ENCODE peak calls at places on chromosomes 6 and 20, in six cellular contexts. One of them, this sample, is unnamed.

GRCh38 chr6:133501675-133502275 is 260.6 kb downstream of the EYA4 start:
- DNase-seq in psoas muscle: no peak
- DNase-seq in adrenal gland: no peak
- DNase-seq in HCT116: no peak
- DNase-seq in Panc1: no peak
- DNase-seq in BJ: no peak
- DNase-seq in this sample: peak

GRCh38 chr6:190596-191395 is 101.5 kb upstream of the DUSP22 start:
- DNase-seq in psoas muscle: no peak
- DNase-seq in adrenal gland: no peak
- DNase-seq in HCT116: no peak
- DNase-seq in Panc1: no peak
- DNase-seq in BJ: no peak
- DNase-seq in this sample: no peak

GRCh38 chr6:1230281-1230680 is 81.6 kb upstream of the FOXQ1 start:
- DNase-seq in psoas muscle: no peak
- DNase-seq in adrenal gland: no peak
- DNase-seq in HCT116: no peak
- DNase-seq in Panc1: no peak
- DNase-seq in BJ: no peak
- DNase-seq in this sample: no peak

GRCh38 chr20:53578492-53579222 is 15.0 kb downstream of the ZNF217 start:
- DNase-seq in psoas muscle: no peak
- DNase-seq in adrenal gland: peak
- DNase-seq in HCT116: peak
- DNase-seq in Panc1: no peak
- DNase-seq in BJ: peak
- DNase-seq in this sample: peak

GRCh38 chr6:79833264-79833663 is 114.1 kb downstream of the ELOVL4 start:
- DNase-seq in psoas muscle: no peak
- DNase-seq in adrenal gland: no peak
- DNase-seq in HCT116: no peak
- DNase-seq in Panc1: no peak
- DNase-seq in BJ: no peak
- DNase-seq in this sample: no peak

GRCh38 chr6:88983532-88983931 is 20.1 kb upstream of the RNGTT start:
- DNase-seq in psoas muscle: peak
- DNase-seq in adrenal gland: peak
- DNase-seq in HCT116: peak
- DNase-seq in Panc1: no peak
- DNase-seq in BJ: no peak
- DNase-seq in this sample: peak

GRCh38 chr6:123001540-123001939 is 5.5 kb downstream of the CLVS2 start:
- DNase-seq in psoas muscle: no peak
- DNase-seq in adrenal gland: no peak
- DNase-seq in HCT116: no peak
- DNase-seq in Panc1: no peak
- DNase-seq in BJ: no peak
- DNase-seq in this sample: no peak

GRCh38 chr20:3559231-3559630 is 88.4 kb downstream of the ATRN start:
- DNase-seq in psoas muscle: no peak
- DNase-seq in adrenal gland: no peak
- DNase-seq in HCT116: no peak
- DNase-seq in Panc1: no peak
- DNase-seq in BJ: no peak
- DNase-seq in this sample: no peak

GRCh38 chr20:46546936-46547335 is 3.5 kb downstream of the OCSTAMP start:
- DNase-seq in psoas muscle: no peak
- DNase-seq in adrenal gland: no peak
- DNase-seq in HCT116: no peak
- DNase-seq in Panc1: no peak
- DNase-seq in BJ: no peak
- DNase-seq in this sample: no peak

GRCh38 chr6:36594816-36595167 is 630 bp downstream of the SRSF3 start:
- DNase-seq in psoas muscle: no peak
- DNase-seq in adrenal gland: no peak
- DNase-seq in HCT116: no peak
- DNase-seq in Panc1: no peak
- DNase-seq in BJ: no peak
- DNase-seq in this sample: no peak

GRCh38 chr6:130683761-130684517 is 143.3 kb upstream of the SMLR1 start:
- DNase-seq in psoas muscle: no peak
- DNase-seq in adrenal gland: no peak
- DNase-seq in HCT116: no peak
- DNase-seq in Panc1: no peak
- DNase-seq in BJ: no peak
- DNase-seq in this sample: no peak

GRCh38 chr6:24936641-24937317 is 1.0 kb upstream of the RIPOR2 start:
- DNase-seq in psoas muscle: no peak
- DNase-seq in adrenal gland: no peak
- DNase-seq in HCT116: no peak
- DNase-seq in Panc1: no peak
- DNase-seq in BJ: no peak
- DNase-seq in this sample: peak

GRCh38 chr6:121463087-121463486 is 27.6 kb downstream of the GJA1 start:
- DNase-seq in psoas muscle: no peak
- DNase-seq in adrenal gland: no peak
- DNase-seq in HCT116: no peak
- DNase-seq in Panc1: no peak
- DNase-seq in BJ: no peak
- DNase-seq in this sample: no peak

GRCh38 chr6:100342830-100343229 is 121.9 kb downstream of the SIM1 start:
- DNase-seq in psoas muscle: no peak
- DNase-seq in adrenal gland: no peak
- DNase-seq in HCT116: no peak
- DNase-seq in Panc1: no peak
- DNase-seq in BJ: no peak
- DNase-seq in this sample: peak

GRCh38 chr20:13024581-13024980 is 15.8 kb downstream of the SPTLC3 start:
- DNase-seq in psoas muscle: no peak
- DNase-seq in adrenal gland: no peak
- DNase-seq in HCT116: no peak
- DNase-seq in Panc1: no peak
- DNase-seq in BJ: no peak
- DNase-seq in this sample: peak

GRCh38 chr20:35661013-35661412 is 3.7 kb downstream of the CPNE1 start:
- DNase-seq in psoas muscle: no peak
- DNase-seq in adrenal gland: no peak
- DNase-seq in HCT116: peak
- DNase-seq in Panc1: no peak
- DNase-seq in BJ: no peak
- DNase-seq in this sample: no peak

GRCh38 chr20:41095110-41095969 is 42.0 kb upstream of the PLCG1 start:
- DNase-seq in psoas muscle: peak
- DNase-seq in adrenal gland: peak
- DNase-seq in HCT116: peak
- DNase-seq in Panc1: peak
- DNase-seq in BJ: no peak
- DNase-seq in this sample: peak

GRCh38 chr20:22402550-22402949 is 181.8 kb downstream of the FOXA2 start:
- DNase-seq in psoas muscle: no peak
- DNase-seq in adrenal gland: no peak
- DNase-seq in HCT116: no peak
- DNase-seq in Panc1: no peak
- DNase-seq in BJ: no peak
- DNase-seq in this sample: no peak

GRCh38 chr20:52219441-52219840 is 27.9 kb upstream of the ZFP64 start:
- DNase-seq in psoas muscle: no peak
- DNase-seq in adrenal gland: no peak
- DNase-seq in HCT116: no peak
- DNase-seq in Panc1: peak
- DNase-seq in BJ: no peak
- DNase-seq in this sample: no peak

GRCh38 chr6:19771753-19772336 is 65.3 kb upstream of the ID4 start:
- DNase-seq in psoas muscle: no peak
- DNase-seq in adrenal gland: no peak
- DNase-seq in HCT116: no peak
- DNase-seq in Panc1: no peak
- DNase-seq in BJ: no peak
- DNase-seq in this sample: peak

GRCh38 chr20:9408422-9409300 is 105.7 kb upstream of the LAMP5 start:
- DNase-seq in psoas muscle: no peak
- DNase-seq in adrenal gland: no peak
- DNase-seq in HCT116: no peak
- DNase-seq in Panc1: no peak
- DNase-seq in BJ: peak
- DNase-seq in this sample: peak

GRCh38 chr6:108286366-108286765 is 8.5 kb upstream of the AFG1L start:
- DNase-seq in psoas muscle: no peak
- DNase-seq in adrenal gland: no peak
- DNase-seq in HCT116: no peak
- DNase-seq in Panc1: no peak
- DNase-seq in BJ: no peak
- DNase-seq in this sample: no peak

GRCh38 chr6:12842126-12842525 is 125.6 kb downstream of the PHACTR1 start:
- DNase-seq in psoas muscle: no peak
- DNase-seq in adrenal gland: no peak
- DNase-seq in HCT116: no peak
- DNase-seq in Panc1: no peak
- DNase-seq in BJ: no peak
- DNase-seq in this sample: no peak

GRCh38 chr6:126170875-126171489 is 168.9 kb upstream of the CENPW start:
- DNase-seq in psoas muscle: no peak
- DNase-seq in adrenal gland: peak
- DNase-seq in HCT116: no peak
- DNase-seq in Panc1: no peak
- DNase-seq in BJ: no peak
- DNase-seq in this sample: peak

GRCh38 chr20:44448753-44449546 is 26.7 kb upstream of the TTPAL start:
- DNase-seq in psoas muscle: no peak
- DNase-seq in adrenal gland: peak
- DNase-seq in HCT116: peak
- DNase-seq in Panc1: no peak
- DNase-seq in BJ: no peak
- DNase-seq in this sample: peak

GRCh38 chr20:50772418-50773185 is 22.3 kb upstream of the BCAS4 start:
- DNase-seq in psoas muscle: no peak
- DNase-seq in adrenal gland: peak
- DNase-seq in HCT116: no peak
- DNase-seq in Panc1: no peak
- DNase-seq in BJ: no peak
- DNase-seq in this sample: no peak

GRCh38 chr6:33577106-33577535 is 3.0 kb downstream of the BAK1 start:
- DNase-seq in psoas muscle: peak
- DNase-seq in adrenal gland: peak
- DNase-seq in HCT116: no peak
- DNase-seq in Panc1: no peak
- DNase-seq in BJ: no peak
- DNase-seq in this sample: no peak

GRCh38 chr6:56692586-56693245 is 50.0 kb upstream of the DST start:
- DNase-seq in psoas muscle: no peak
- DNase-seq in adrenal gland: no peak
- DNase-seq in HCT116: no peak
- DNase-seq in Panc1: no peak
- DNase-seq in BJ: no peak
- DNase-seq in this sample: peak

GRCh38 chr6:56690519-56691200 is 48.0 kb upstream of the DST start:
- DNase-seq in psoas muscle: no peak
- DNase-seq in adrenal gland: no peak
- DNase-seq in HCT116: no peak
- DNase-seq in Panc1: peak
- DNase-seq in BJ: no peak
- DNase-seq in this sample: peak

GRCh38 chr6:56693246-56693607 is 50.5 kb upstream of the DST start:
- DNase-seq in psoas muscle: peak
- DNase-seq in adrenal gland: peak
- DNase-seq in HCT116: no peak
- DNase-seq in Panc1: no peak
- DNase-seq in BJ: peak
- DNase-seq in this sample: peak

GRCh38 chr6:56689663-56690062 is 47.0 kb upstream of the DST start:
- DNase-seq in psoas muscle: no peak
- DNase-seq in adrenal gland: no peak
- DNase-seq in HCT116: no peak
- DNase-seq in Panc1: no peak
- DNase-seq in BJ: no peak
- DNase-seq in this sample: no peak

GRCh38 chr6:56691201-56691595 is 48.5 kb upstream of the DST start:
- DNase-seq in psoas muscle: no peak
- DNase-seq in adrenal gland: no peak
- DNase-seq in HCT116: no peak
- DNase-seq in Panc1: peak
- DNase-seq in BJ: no peak
- DNase-seq in this sample: no peak
- H3K4me3 ChIP-seq in psoas muscle: peak
- H3K4me3 ChIP-seq in adrenal gland: peak
- H3K4me3 ChIP-seq in HCT116: no peak
- H3K4me3 ChIP-seq in Panc1: peak
- H3K4me3 ChIP-seq in BJ: peak
- H3K4me3 ChIP-seq in this sample: peak

GRCh38 chr6:109478222-109478805 is 4.7 kb downstream of the ZBTB24 start:
- DNase-seq in psoas muscle: no peak
- DNase-seq in adrenal gland: no peak
- DNase-seq in HCT116: no peak
- DNase-seq in Panc1: no peak
- DNase-seq in BJ: peak
- DNase-seq in this sample: no peak
- H3K4me3 ChIP-seq in psoas muscle: no peak
- H3K4me3 ChIP-seq in adrenal gland: no peak
- H3K4me3 ChIP-seq in HCT116: no peak
- H3K4me3 ChIP-seq in Panc1: no peak
- H3K4me3 ChIP-seq in BJ: no peak
- H3K4me3 ChIP-seq in this sample: no peak

GRCh38 chr20:19885981-19886665 is 128.1 kb downstream of the RIN2 start:
- DNase-seq in psoas muscle: peak
- DNase-seq in adrenal gland: peak
- DNase-seq in HCT116: no peak
- DNase-seq in Panc1: no peak
- DNase-seq in BJ: no peak
- DNase-seq in this sample: peak
- H3K4me3 ChIP-seq in psoas muscle: peak
- H3K4me3 ChIP-seq in adrenal gland: peak
- H3K4me3 ChIP-seq in HCT116: no peak
- H3K4me3 ChIP-seq in Panc1: peak
- H3K4me3 ChIP-seq in BJ: peak
- H3K4me3 ChIP-seq in this sample: no peak

GRCh38 chr20:62695448-62696414 is 12.9 kb upstream of the NTSR1 start:
- DNase-seq in psoas muscle: no peak
- DNase-seq in adrenal gland: no peak
- DNase-seq in HCT116: no peak
- DNase-seq in Panc1: no peak
- DNase-seq in BJ: no peak
- DNase-seq in this sample: no peak

GRCh38 chr20:62692176-62692575 is 16.5 kb upstream of the NTSR1 start:
- DNase-seq in psoas muscle: no peak
- DNase-seq in adrenal gland: no peak
- DNase-seq in HCT116: no peak
- DNase-seq in Panc1: no peak
- DNase-seq in BJ: no peak
- DNase-seq in this sample: no peak

GRCh38 chr20:62693523-62693922 is 15.1 kb upstream of the NTSR1 start:
- DNase-seq in psoas muscle: no peak
- DNase-seq in adrenal gland: no peak
- DNase-seq in HCT116: no peak
- DNase-seq in Panc1: no peak
- DNase-seq in BJ: no peak
- DNase-seq in this sample: no peak

GRCh38 chr20:62694868-62695267 is 13.8 kb upstream of the NTSR1 start:
- DNase-seq in psoas muscle: no peak
- DNase-seq in adrenal gland: no peak
- DNase-seq in HCT116: no peak
- DNase-seq in Panc1: no peak
- DNase-seq in BJ: no peak
- DNase-seq in this sample: no peak

GRCh38 chr20:62694106-62694505 is 14.5 kb upstream of the NTSR1 start:
- DNase-seq in psoas muscle: no peak
- DNase-seq in adrenal gland: no peak
- DNase-seq in HCT116: no peak
- DNase-seq in Panc1: no peak
- DNase-seq in BJ: no peak
- DNase-seq in this sample: no peak
- H3K4me3 ChIP-seq in psoas muscle: no peak
- H3K4me3 ChIP-seq in adrenal gland: no peak
- H3K4me3 ChIP-seq in HCT116: no peak
- H3K4me3 ChIP-seq in Panc1: no peak
- H3K4me3 ChIP-seq in BJ: no peak
- H3K4me3 ChIP-seq in this sample: no peak